ENCODE peak calls at places on chromosomes 16 and 17, in eight cellular contexts. M is activated T-cell treated with anti-CD3 and anti-CD28 coated beads for 48 hours, A is non-pigmented ciliary epithelial cell, K is PC-9, D is NCI-H69, W is right cardiac atrium, Z is caudate nucleus, Y is A172. H is an unnamed sample.

GRCh38 chr16:86777098-86777946 is 199.0 kb downstream of the FOXL1 start:
- DNase-seq in Z (no peak), Y (no peak), M (no peak), K (no peak), A (no peak), D (no peak), W (no peak), H (no peak)

GRCh38 chr17:2883544-2884203 is 87.4 kb downstream of the RAP1GAP2 start:
- DNase-seq in Z (no peak), Y (peak; percentile 82), D (peak; percentile 82), M (no peak), A (no peak), W (peak; percentile 60), K (peak; percentile 42), H (no peak)

GRCh38 chr17:29253037-29253436 is 6.4 kb downstream of the CRYBA1 start:
- DNase-seq in D (no peak), Y (no peak), M (no peak), W (no peak), K (no peak), Z (no peak), A (no peak), H (no peak)

GRCh38 chr16:89422905-89423630 is 67.3 kb downstream of the ANKRD11 start:
- DNase-seq in W (no peak), D (no peak), Z (no peak), K (no peak), A (peak; percentile 48), Y (peak; percentile 65), M (peak; percentile 66), H (no peak)

GRCh38 chr16:49921791-49922456 is 66.0 kb upstream of the ZNF423 start:
- DNase-seq in K (no peak), D (peak; percentile 76), W (peak; percentile 87), A (peak; percentile 11), Y (peak; percentile 35), M (peak; percentile 28), Z (peak; percentile 2), H (no peak)

GRCh38 chr17:60169921-60170817 is 20.4 kb downstream of the CA4 start:
- DNase-seq in D (peak; percentile 39), K (no peak), Z (no peak), A (no peak), M (no peak), W (peak; percentile 62), Y (peak; percentile 48), H (no peak)

GRCh38 chr17:12512712-12513355 is 152.9 kb upstream of the MYOCD start:
- DNase-seq in Z (no peak), Y (no peak), K (no peak), W (no peak), M (no peak), A (no peak), D (no peak), H (no peak)

GRCh38 chr17:75065562-75066151 is 18.6 kb downstream of the KCTD2 start:
- DNase-seq in W (no peak), A (no peak), K (no peak), Z (no peak), Y (peak; percentile 50), D (no peak), M (no peak), H (no peak)

GRCh38 chr16:86549893-86550190 is 5.2 kb downstream of the MTHFSD start:
- DNase-seq in Z (no peak), Y (no peak), W (no peak), D (no peak), M (no peak), K (no peak), A (no peak), H (no peak)

GRCh38 chr17:82843904-82844640 is 4.2 kb upstream of the ZNF750 start:
- DNase-seq in W (no peak), Z (no peak), D (no peak), M (no peak), Y (no peak), K (no peak), A (no peak), H (no peak)

GRCh38 chr16:85047867-85048455 is 20.4 kb downstream of the KIAA0513 start:
- DNase-seq in Z (no peak), W (peak; percentile 58), M (no peak), D (no peak), Y (no peak), A (no peak), K (no peak), H (peak; percentile 79)

GRCh38 chr17:78622491-78623265 is 45.5 kb upstream of the DNAH17 start:
- DNase-seq in M (no peak), D (no peak), K (no peak), A (no peak), Y (no peak), W (peak; percentile 42), Z (no peak), H (no peak)

GRCh38 chr17:68460096-68460495 is 2.8 kb upstream of the WIPI1 start:
- DNase-seq in Y (no peak), M (no peak), D (no peak), Z (no peak), W (no peak), A (no peak), K (no peak), H (no peak)